ENCODE peak calls at places on chromosomes 12 and 14, in five cellular contexts. R is PC-3, U is AG04449, E is fibroblast of pulmonary artery, Q is fibroblast of the aortic adventitia. W is an unnamed sample.

GRCh38 chr12:639566-639965 is 23.7 kb downstream of the NINJ2 start:
- DNase-seq in Q (no peak), U (no peak), R (no peak), E (no peak), W (no peak)

GRCh38 chr12:77249892-77250291 is 184.5 kb upstream of the E2F7 start:
- DNase-seq in E (no peak), U (no peak), R (no peak), Q (no peak), W (no peak)

GRCh38 chr14:45261209-45261608 is 8.2 kb upstream of the MIS18BP1 start:
- DNase-seq in E (no peak), R (no peak), U (no peak), Q (no peak), W (no peak)

GRCh38 chr12:38653650-38654049 is 251.7 kb downstream of the CPNE8 start:
- DNase-seq in R (no peak), Q (no peak), E (no peak), U (no peak), W (no peak)

GRCh38 chr12:46260153-46260912 is 8.5 kb downstream of the SLC38A1 start:
- DNase-seq in Q (peak; percentile 86), E (peak; percentile 62), R (peak; percentile 25), U (peak; percentile 40), W (peak; percentile 54)

GRCh38 chr12:60205500-60205899 is 609.7 kb downstream of the SLC16A7 start:
- DNase-seq in R (peak; percentile 69), E (peak; percentile 63), Q (peak; percentile 79), U (no peak), W (peak; percentile 25)

GRCh38 chr12:87930033-87930432 is 99.2 kb downstream of the C12orf50 start:
- DNase-seq in E (peak; percentile 58), U (no peak), Q (peak; percentile 47), R (peak; percentile 25), W (peak; percentile 75)

GRCh38 chr12:124694846-124695497 is 127.6 kb upstream of the NCOR2 start:
- DNase-seq in Q (peak; percentile 95), U (no peak), E (peak; percentile 82), R (no peak), W (peak; percentile 98)

GRCh38 chr12:89492883-89493282 is 31.7 kb downstream of the GALNT4 start:
- DNase-seq in R (no peak), E (no peak), U (no peak), Q (no peak), W (no peak)

GRCh38 chr14:44854114-44854513 is 107.6 kb downstream of the KLHL28 start:
- DNase-seq in E (no peak), R (no peak), Q (no peak), U (no peak), W (no peak)

GRCh38 chr14:35808076-35808657 is 928 bp downstream of the RALGAPA1 start:
- DNase-seq in E (no peak), R (peak; percentile 67), U (no peak), Q (peak; percentile 25), W (no peak)

GRCh38 chr14:80275208-80275850 is 64.0 kb upstream of the DIO2 start:
- DNase-seq in E (peak; percentile 70), Q (peak; percentile 83), U (no peak), R (no peak), W (peak; percentile 14)

GRCh38 chr14:45199246-45199645 is 53.8 kb downstream of the MIS18BP1 start:
- DNase-seq in Q (peak; percentile 46), U (peak; percentile 36), E (peak; percentile 51), R (no peak), W (peak; percentile 92)

GRCh38 chr12:12087693-12088034 is 16.9 kb downstream of the BCL2L14 start:
- DNase-seq in U (no peak), Q (no peak), R (no peak), E (no peak), W (no peak)

GRCh38 chr14:69483765-69484443 is 624 bp upstream of the PLEKHD1 start:
- DNase-seq in U (no peak), R (peak; percentile 33), E (no peak), Q (peak; percentile 21), W (peak; percentile 14)

GRCh38 chr12:85920324-85920947 is 46.3 kb downstream of the NTS start:
- DNase-seq in R (peak; percentile 78), E (peak; percentile 46), Q (peak; percentile 53), U (no peak), W (peak; percentile 2)

GRCh38 chr12:53989227-53990113 is 4.5 kb downstream of the HOXC10 start:
- DNase-seq in E (peak; percentile 40), Q (peak; percentile 62), R (peak; percentile 77), U (no peak), W (peak; percentile 61)

GRCh38 chr12:57590536-57590891 is 478 bp upstream of the PIP4K2C start:
- DNase-seq in E (no peak), U (no peak), R (no peak), Q (no peak), W (no peak)

GRCh38 chr14:68766299-68767247 is 26.3 kb downstream of the ZFP36L1 start:
- DNase-seq in R (no peak), Q (no peak), E (no peak), U (no peak), W (no peak)

GRCh38 chr12:86601550-86602308 is 345.5 kb upstream of the MGAT4C start:
- DNase-seq in U (no peak), Q (no peak), E (no peak), R (no peak), W (no peak)

GRCh38 chr12:53925006-53925405 is 13.6 kb upstream of the HOXC13 start:
- DNase-seq in E (no peak), U (no peak), Q (no peak), R (no peak), W (no peak)

GRCh38 chr14:44914849-44915248 is 46.9 kb downstream of the KLHL28 start:
- DNase-seq in R (peak; percentile 12), U (no peak), Q (peak; percentile 75), E (peak; percentile 47), W (peak; percentile 31)

GRCh38 chr12:117069926-117070900 is 29.0 kb downstream of the TESC start:
- DNase-seq in Q (no peak), E (no peak), R (no peak), U (no peak), W (no peak)

GRCh38 chr12:98741229-98741614 is 96.1 kb downstream of the APAF1 start:
- DNase-seq in R (peak; percentile 75), U (no peak), Q (no peak), E (no peak), W (no peak)

GRCh38 chr12:31431721-31432120 is 105.8 kb upstream of the SINHCAF start:
- DNase-seq in Q (peak; percentile 19), E (peak; percentile 31), U (no peak), R (no peak), W (peak; percentile 24)

GRCh38 chr12:51591020-51591901 is at the start of gene SCN8A:
- DNase-seq in U (no peak), E (peak; percentile 11), R (peak; percentile 63), Q (peak; percentile 6), W (peak; percentile 32)

GRCh38 chr12:49942512-49942893 is 8.0 kb upstream of the AQP2 start:
- DNase-seq in Q (no peak), U (no peak), R (no peak), E (no peak), W (no peak)

GRCh38 chr14:50598765-50599164 is 38.8 kb downstream of the ATL1 start:
- DNase-seq in Q (no peak), E (no peak), R (no peak), U (no peak), W (no peak)

GRCh38 chr14:50602035-50602434 is 42.1 kb downstream of the ATL1 start:
- DNase-seq in E (no peak), U (no peak), R (no peak), Q (no peak), W (no peak)

GRCh38 chr14:50600849-50601248 is 40.9 kb downstream of the ATL1 start:
- DNase-seq in U (no peak), E (peak; percentile 53), Q (peak; percentile 37), R (no peak), W (peak; percentile 39)

GRCh38 chr14:50601405-50601804 is 41.5 kb downstream of the ATL1 start:
- DNase-seq in R (peak; percentile 79), U (no peak), Q (peak; percentile 16), E (peak; percentile 13), W (peak; percentile 41)

GRCh38 chr14:50599700-50600444 is 39.9 kb downstream of the ATL1 start:
- DNase-seq in R (peak; percentile 86), U (no peak), Q (peak; percentile 73), E (peak; percentile 69), W (peak; percentile 78)
- TF ChIP-seq CTCF in R (peak; percentile 92), U (peak; percentile 45), Q (peak; percentile 62), E (peak; percentile 74), W (peak; percentile 66)

GRCh38 chr14:99441157-99441870 is 39.3 kb downstream of the SETD3 start:
- DNase-seq in E (no peak), U (no peak), R (peak; percentile 3), Q (no peak), W (no peak)
- TF ChIP-seq CTCF in E (peak; percentile 20), U (peak; percentile 19), R (peak; percentile 31), Q (no peak), W (no peak)

GRCh38 chr14:75310295-75311059 is 31.8 kb downstream of the FOS start:
- DNase-seq in R (peak; percentile 19), E (peak; percentile 98), Q (peak; percentile 90), U (no peak), W (peak; percentile 82)

GRCh38 chr14:75307700-75308379 is 29.2 kb downstream of the FOS start:
- DNase-seq in U (no peak), Q (peak; percentile 87), R (peak; percentile 93), E (peak; percentile 90), W (peak; percentile 86)

GRCh38 chr14:75301666-75302325 is 23.2 kb downstream of the FOS start:
- DNase-seq in Q (no peak), E (peak; percentile 92), R (no peak), U (no peak), W (peak; percentile 47)

GRCh38 chr14:75303415-75303814 is 24.8 kb downstream of the FOS start:
- DNase-seq in E (peak; percentile 87), Q (peak; percentile 83), U (no peak), R (peak; percentile 78), W (peak; percentile 79)

DNA sequence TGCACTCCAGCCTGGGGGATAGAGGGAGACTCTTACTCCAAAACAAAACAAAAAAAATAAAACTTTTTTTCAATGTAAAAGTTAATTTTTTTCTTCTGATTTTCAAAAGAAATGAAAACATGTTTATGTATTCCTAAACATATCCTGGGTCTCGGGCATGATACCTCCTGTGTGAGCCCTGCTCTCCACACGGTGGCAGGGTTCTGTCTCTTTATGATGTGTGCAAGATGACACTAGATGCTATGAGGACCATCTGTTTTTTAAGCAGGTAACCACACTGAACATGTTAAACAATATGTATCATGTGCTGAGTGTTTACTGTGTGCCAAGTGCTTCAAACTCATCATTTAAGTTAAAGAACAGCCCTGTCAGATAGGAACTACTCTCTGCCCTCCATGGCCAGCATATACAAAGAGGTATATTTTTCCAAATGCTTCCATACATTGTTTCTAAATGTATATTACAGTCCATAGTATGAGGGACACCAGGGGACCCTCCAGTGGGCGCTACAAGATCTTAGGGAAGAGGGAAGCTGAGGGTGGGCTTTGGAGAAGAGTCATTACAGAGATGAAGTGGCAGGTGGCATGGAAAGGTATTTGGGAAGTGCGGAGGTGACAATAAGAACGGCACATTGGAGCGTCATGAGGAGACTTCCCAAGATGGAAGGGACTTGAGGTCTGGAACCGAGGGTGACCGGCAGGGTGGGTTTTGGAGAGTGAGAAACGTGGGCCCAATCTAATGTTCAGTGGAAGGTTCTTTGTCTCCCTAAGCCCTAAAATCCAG is 28.5 kb downstream of the FOS start:
- DNase-seq in R (peak; percentile 57), U (no peak), Q (no peak), E (no peak), W (no peak)
- TF ChIP-seq CTCF in R (peak; percentile 72), U (peak; percentile 34), Q (peak; percentile 15), E (peak; percentile 45), W (peak; percentile 10)

DNA sequence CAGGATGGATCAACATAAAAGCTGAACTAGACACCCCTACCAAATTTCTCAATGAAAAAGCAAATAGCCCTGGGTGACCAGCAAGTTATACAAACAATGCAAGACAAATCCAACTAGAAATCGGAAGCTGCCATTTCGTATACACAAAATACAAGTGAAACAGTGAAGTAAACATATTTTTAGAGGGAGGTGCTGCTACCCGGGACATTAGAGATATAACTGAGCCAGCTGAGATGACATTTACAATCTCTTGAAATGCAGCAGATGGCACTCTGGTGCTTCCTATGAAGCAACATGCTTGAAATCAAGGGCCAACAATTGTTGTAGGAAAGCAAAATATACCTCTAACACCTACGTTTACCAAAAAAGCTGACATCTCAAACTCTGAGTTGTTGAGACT is 25.5 kb downstream of the BDKRB1 start:
- DNase-seq in U (no peak), Q (no peak), E (peak; percentile 35), R (no peak), W (peak; percentile 42)
- TF ChIP-seq CTCF in U (no peak), Q (no peak), E (no peak), R (peak; percentile 17), W (no peak)

W was measured in fibroblast of lung.